ENCODE peak calls at places on chromosomes 7 and 10, in six cellular contexts. L, C, R, P, F and X are unnamed samples.
A peak's percentile ranks its signal among the peaks of the same experiment; 100 is the strongest.

GRCh38 chr7:134686782-134687181 is 40.1 kb downstream of the BPGM start:
- DNase-seq in L (peak; percentile 43), C (no peak), R (no peak), P (no peak), F (no peak), X (no peak)

GRCh38 chr7:56097700-56098099 is 4.9 kb upstream of the PHKG1 start:
- DNase-seq in L (peak; percentile 24), C (peak; percentile 45), R (no peak), P (no peak), F (no peak), X (no peak)

GRCh38 chr7:141207661-141208060 is 133.8 kb downstream of the TMEM178B start:
- DNase-seq in L (no peak), C (no peak), R (no peak), P (no peak), F (no peak), X (no peak)

GRCh38 chr10:73591935-73592699 is 975 bp upstream of the USP54 start:
- DNase-seq in L (peak; percentile 95), C (peak; percentile 71), R (peak; percentile 70), P (peak; percentile 57), F (peak; percentile 31), X (peak; percentile 72)

GRCh38 chr7:247166-247565 is 42.8 kb upstream of the FOXL3 start:
- DNase-seq in L (no peak), C (no peak), R (no peak), P (no peak), F (no peak), X (no peak)

GRCh38 chr10:121310151-121310711 is 288.0 kb downstream of the FGFR2 start:
- DNase-seq in L (no peak), C (no peak), R (no peak), P (peak; percentile 91), F (peak; percentile 51), X (no peak)

GRCh38 chr10:133163889-133164815 is 4.1 kb downstream of the KNDC1 start:
- DNase-seq in L (no peak), C (no peak), R (no peak), P (no peak), F (no peak), X (no peak)

GRCh38 chr7:137977173-137977572 is 24.7 kb downstream of the CREB3L2 start:
- DNase-seq in L (peak; percentile 49), C (no peak), R (no peak), P (no peak), F (no peak), X (no peak)

GRCh38 chr10:113287592-113287991 is 265.3 kb upstream of the HABP2 start:
- DNase-seq in L (no peak), C (no peak), R (no peak), P (no peak), F (no peak), X (no peak)

GRCh38 chr7:69654849-69655707 is 56.8 kb downstream of the AUTS2 start:
- DNase-seq in L (no peak), C (no peak), R (no peak), P (no peak), F (no peak), X (no peak)

GRCh38 chr10:132470306-132471124 is 67.1 kb upstream of the INPP5A start:
- DNase-seq in L (no peak), C (no peak), R (no peak), P (no peak), F (no peak), X (no peak)

GRCh38 chr10:24439935-24440334 is 231.0 kb downstream of the KIAA1217 start:
- DNase-seq in L (no peak), C (no peak), R (no peak), P (no peak), F (no peak), X (no peak)

GRCh38 chr10:72729528-72729927 is 37.6 kb downstream of the MCU start:
- DNase-seq in L (no peak), C (no peak), R (no peak), P (no peak), F (no peak), X (no peak)

GRCh38 chr10:74967850-74968620 is 141.6 kb downstream of the KAT6B start:
- DNase-seq in L (peak; percentile 100), C (no peak), R (no peak), P (peak; percentile 24), F (no peak), X (no peak)

GRCh38 chr7:3415730-3416366 is 114.8 kb downstream of the SDK1 start:
- DNase-seq in L (no peak), C (no peak), R (no peak), P (no peak), F (no peak), X (no peak)

GRCh38 chr7:152894295-152895170 is 135.0 kb downstream of the ACTR3B start:
- DNase-seq in L (peak; percentile 29), C (no peak), R (peak; percentile 71), P (peak; percentile 81), F (peak; percentile 47), X (no peak)

GRCh38 chr10:30026578-30026977 is 32.8 kb downstream of the JCAD start:
- DNase-seq in L (no peak), C (no peak), R (no peak), P (no peak), F (no peak), X (no peak)

GRCh38 chr7:54811016-54811924 is 52.3 kb upstream of the SEC61G start:
- DNase-seq in L (peak; percentile 26), C (no peak), R (no peak), P (no peak), F (no peak), X (no peak)

GRCh38 chr7:130880668-130881067 is 146.7 kb upstream of the KLF14 start:
- DNase-seq in L (peak; percentile 9), C (no peak), R (no peak), P (no peak), F (no peak), X (no peak)

GRCh38 chr7:130882396-130882795 is 148.4 kb upstream of the KLF14 start:
- DNase-seq in L (peak; percentile 7), C (no peak), R (no peak), P (no peak), F (no peak), X (no peak)

GRCh38 chr7:130879191-130879590 is 145.2 kb upstream of the KLF14 start:
- DNase-seq in L (peak; percentile 25), C (no peak), R (no peak), P (no peak), F (no peak), X (no peak)

GRCh38 chr7:130881799-130882141 is 147.8 kb upstream of the KLF14 start:
- DNase-seq in L (no peak), C (no peak), R (no peak), P (peak; percentile 37), F (no peak), X (no peak)

DNA sequence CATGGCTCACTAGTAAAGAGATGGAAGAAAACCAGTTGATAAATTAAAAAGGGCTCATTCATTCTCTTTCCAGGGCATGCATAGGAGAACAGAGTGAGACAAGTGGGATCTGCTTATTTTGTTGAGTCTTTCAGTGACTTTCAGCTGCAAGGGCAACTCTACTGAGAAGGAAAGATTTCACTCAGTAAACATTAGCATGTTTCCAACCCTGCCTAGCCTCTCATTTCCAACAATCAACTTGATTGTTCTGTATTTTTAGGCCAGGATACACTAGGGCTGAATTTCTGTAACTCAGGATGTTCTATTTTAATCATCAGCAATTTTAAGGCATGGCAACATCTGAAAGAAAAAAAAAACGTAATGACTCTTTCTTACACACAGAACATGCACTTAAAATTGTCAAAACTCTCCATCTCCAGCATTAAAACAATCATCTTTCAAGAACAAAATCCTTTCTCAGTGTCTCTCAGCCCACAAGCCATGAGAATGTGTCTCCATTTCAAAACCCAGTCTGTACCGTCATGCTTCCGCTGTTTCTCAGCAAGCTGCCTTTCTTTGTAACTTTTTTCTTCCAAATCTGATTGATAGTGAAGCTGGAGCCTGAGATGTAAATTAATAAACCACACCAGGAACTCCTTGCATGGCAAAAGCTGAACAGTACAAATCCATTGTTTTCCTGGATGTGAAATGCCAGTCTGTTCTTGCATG is 147.2 kb upstream of the KLF14 start:
- DNase-seq in L (no peak), C (no peak), R (no peak), P (no peak), F (no peak), X (no peak)
- H3K36me3 ChIP-seq in L (peaks cover 89% of the 10 kb centered on the region), C (no peaks in the 10 kb centered on the region), R (no peaks in the 10 kb centered on the region), P (no peaks in the 10 kb centered on the region), F (no peaks in the 10 kb centered on the region), X (no peaks in the 10 kb centered on the region)

GRCh38 chr7:158257516-158258410 is 329.9 kb downstream of the PTPRN2 start:
- DNase-seq in L (no peak), C (no peak), R (no peak), P (no peak), F (no peak), X (no peak)
- H3K9me3 ChIP-seq in L (no peaks in the 10 kb centered on the region), C (no peaks in the 10 kb centered on the region), R (no peaks in the 10 kb centered on the region), P (no peaks in the 10 kb centered on the region), F (peaks cover 20% of the 10 kb centered on the region), X (peaks cover 5% of the 10 kb centered on the region)

DNA sequence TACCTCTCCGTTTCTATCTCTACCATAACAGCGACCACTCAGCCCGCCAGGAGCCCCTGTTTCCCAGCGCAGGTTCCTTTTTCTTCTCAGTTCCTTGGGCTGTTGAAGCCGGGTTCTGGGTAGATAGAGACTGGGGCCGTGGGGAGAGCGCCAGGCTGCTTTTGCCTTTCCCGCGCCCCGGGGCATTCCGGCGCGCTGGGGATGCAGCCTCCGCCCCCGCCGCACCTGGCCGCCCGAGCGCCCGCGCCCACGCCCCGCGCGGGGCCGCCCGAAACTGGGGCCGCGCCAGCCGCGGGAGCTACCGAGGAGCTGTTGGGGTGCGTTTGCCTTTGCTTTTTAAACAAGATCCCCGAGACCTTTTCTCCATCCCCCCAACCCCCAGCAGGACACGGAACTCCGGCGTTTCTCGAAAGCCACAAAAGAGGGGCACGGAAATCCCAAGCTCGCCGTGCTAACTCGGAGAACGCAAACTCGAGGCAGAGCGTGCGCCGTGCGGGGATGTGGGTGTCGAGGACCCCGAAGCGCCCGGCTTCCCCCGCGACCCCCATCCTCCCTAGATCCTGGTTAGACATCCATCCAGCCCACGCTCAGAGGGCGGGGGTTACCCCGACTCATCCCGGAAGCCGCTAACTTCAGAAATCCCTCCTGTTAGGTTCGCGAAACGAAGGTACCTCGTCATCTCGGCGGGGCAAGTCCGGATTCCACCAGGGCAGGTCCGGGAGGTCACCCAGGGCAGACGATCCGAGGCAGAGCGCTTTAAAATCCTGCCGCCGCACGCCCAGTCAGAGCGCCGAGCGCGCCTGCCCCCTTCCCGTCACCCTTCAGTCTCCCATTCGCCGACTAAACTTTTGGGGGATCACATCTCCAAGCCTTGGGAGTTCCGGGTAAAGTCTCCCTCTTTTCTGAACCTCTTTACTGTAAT is 1.0 kb downstream of the GRM8 start:
- DNase-seq in L (no peak), C (no peak), R (peak; percentile 37), P (peak; percentile 51), F (peak; percentile 32), X (peak; percentile 46)
- H3K27me3 ChIP-seq in L (peaks cover 64% of the 10 kb centered on the region), C (peaks cover 7% of the 10 kb centered on the region), R (peaks cover 92% of the 10 kb centered on the region), P (peaks cover 100% of the 10 kb centered on the region), F (peaks cover 29% of the 10 kb centered on the region), X (peaks cover 18% of the 10 kb centered on the region)

DNA sequence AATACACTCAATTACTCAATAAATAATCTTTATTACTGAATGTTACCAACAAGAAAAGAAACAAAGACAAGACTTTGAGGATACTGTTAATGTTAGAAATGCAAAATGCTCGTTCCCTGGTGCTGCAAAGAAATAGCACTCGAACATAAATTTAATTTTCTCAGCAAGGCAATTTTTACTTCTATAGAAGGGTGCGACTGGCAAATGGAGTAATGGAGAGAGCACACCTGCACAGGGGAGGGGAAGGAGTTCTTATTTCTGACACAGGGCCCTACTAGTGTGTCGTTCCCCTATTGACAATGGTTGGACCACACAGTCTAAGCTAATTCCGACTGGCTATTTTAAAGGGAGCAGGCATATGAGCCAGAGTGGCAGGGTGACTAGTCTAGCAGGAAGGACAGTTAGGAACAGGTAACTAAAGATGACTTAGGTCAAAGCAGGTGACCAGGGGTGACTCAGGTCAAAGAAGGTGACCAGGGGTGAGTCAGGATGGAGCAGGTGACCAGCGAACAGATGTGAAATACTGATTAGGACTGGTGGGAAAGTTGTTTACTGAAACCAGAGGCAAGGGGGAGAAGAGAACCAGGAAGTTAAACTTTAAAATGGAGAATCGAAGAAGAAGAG is 119.1 kb downstream of the RNF32 start:
- DNase-seq in L (no peak), C (no peak), R (no peak), P (no peak), F (no peak), X (no peak)
- H3K36me3 ChIP-seq in L (peaks cover 16% of the 10 kb centered on the region), C (no peaks in the 10 kb centered on the region), R (peaks cover 15% of the 10 kb centered on the region), P (peaks cover 4% of the 10 kb centered on the region), F (peaks cover 1% of the 10 kb centered on the region), X (no peaks in the 10 kb centered on the region)